ENCODE peak calls at places on chromosomes 13 and 19, in five cellular contexts. I, U, D, A and K are unnamed samples.
A peak's percentile ranks its signal among the peaks of the same experiment; 100 is the strongest.

GRCh38 chr13:87234981-87235380 is 436.2 kb upstream of the SLITRK5 start:
- DNase-seq in I (no peak), U (no peak), D (no peak), A (no peak), K (no peak)

GRCh38 chr19:30229524-30230174 is 142.5 kb upstream of the ZNF536 start:
- DNase-seq in I (no peak), U (no peak), D (no peak), A (no peak), K (no peak)

GRCh38 chr13:110047511-110047910 is 259.4 kb downstream of the COL4A1 start:
- DNase-seq in I (no peak), U (peak; percentile 63), D (peak; percentile 35), A (peak; percentile 66), K (no peak)

GRCh38 chr19:23527797-23528196 is 132.5 kb upstream of the ZNF91 start:
- DNase-seq in I (no peak), U (no peak), D (no peak), A (no peak), K (no peak)

GRCh38 chr19:44623080-44623479 is 9.7 kb downstream of the IGSF23 start:
- DNase-seq in I (no peak), U (no peak), D (peak; percentile 80), A (no peak), K (no peak)

GRCh38 chr13:21364357-21364756 is 94.7 kb downstream of the ZDHHC20 start:
- DNase-seq in I (no peak), U (no peak), D (no peak), A (no peak), K (no peak)

GRCh38 chr13:93505104-93505952 is 278.7 kb downstream of the GPC6 start:
- DNase-seq in I (peak; percentile 4), U (no peak), D (no peak), A (no peak), K (no peak)

GRCh38 chr19:3743486-3743885 is 18.0 kb downstream of the APBA3 start:
- DNase-seq in I (no peak), U (no peak), D (peak; percentile 15), A (no peak), K (no peak)

GRCh38 chr13:110726726-110727125 is 13.2 kb downstream of the ING1 start:
- DNase-seq in I (no peak), U (no peak), D (no peak), A (no peak), K (no peak)

GRCh38 chr19:2016041-2016807 is 710 bp upstream of the BTBD2 start:
- DNase-seq in I (peak; percentile 26), U (peak; percentile 89), D (peak; percentile 42), A (peak; percentile 88), K (no peak)

GRCh38 chr19:11359421-11359820 is 4.2 kb downstream of the PLPPR2 start:
- DNase-seq in I (no peak), U (no peak), D (no peak), A (no peak), K (no peak)

GRCh38 chr19:14553939-14554243 is 18.0 kb downstream of the NDUFB7 start:
- DNase-seq in I (no peak), U (no peak), D (no peak), A (no peak), K (no peak)

GRCh38 chr19:45147835-45148676 is 12.7 kb downstream of the NKPD1 start:
- DNase-seq in I (no peak), U (no peak), D (no peak), A (no peak), K (no peak)

GRCh38 chr13:46726347-46726746 is 70.6 kb downstream of the ESD start:
- DNase-seq in I (no peak), U (no peak), D (no peak), A (no peak), K (no peak)

GRCh38 chr19:6412111-6412999 is 12.3 kb downstream of the KHSRP start:
- DNase-seq in I (no peak), U (peak; percentile 39), D (no peak), A (no peak), K (no peak)

GRCh38 chr13:37701306-37701705 is 102.7 kb upstream of the POSTN start:
- DNase-seq in I (no peak), U (no peak), D (peak; percentile 92), A (no peak), K (no peak)

GRCh38 chr19:22832031-22832762 is at the start of gene ZNF723:
- DNase-seq in I (no peak), U (no peak), D (no peak), A (no peak), K (no peak)

GRCh38 chr13:37621811-37622361 is 23.3 kb upstream of the POSTN start:
- DNase-seq in I (peak; percentile 57), U (no peak), D (no peak), A (no peak), K (no peak)